ENCODE peak calls at places on chromosome 14, in six cellular contexts. One of them, this sample, is unnamed.

GRCh38 chr14:64503434-64504309 is at the start of gene ZBTB25:
- DNase-seq in stomach: peak
- DNase-seq in upper lobe of left lung: peak
- DNase-seq in IMR-90: peak
- DNase-seq in esophagus squamous epithelium: peak
- DNase-seq in A549: peak
- DNase-seq in this sample: peak

GRCh38 chr14:71908141-71908540 is 24.1 kb upstream of the RGS6 start:
- DNase-seq in stomach: no peak
- DNase-seq in esophagus squamous epithelium: no peak
- DNase-seq in IMR-90: no peak
- DNase-seq in upper lobe of left lung: no peak
- DNase-seq in A549: no peak
- DNase-seq in this sample: no peak

GRCh38 chr14:40119765-40120164 is 687.5 kb upstream of the FBXO33 start:
- DNase-seq in A549: no peak
- DNase-seq in stomach: no peak
- DNase-seq in upper lobe of left lung: no peak
- DNase-seq in esophagus squamous epithelium: no peak
- DNase-seq in IMR-90: no peak
- DNase-seq in this sample: no peak

GRCh38 chr14:74405663-74406062 is 20.3 kb downstream of the SYNDIG1L start:
- DNase-seq in stomach: no peak
- DNase-seq in esophagus squamous epithelium: no peak
- DNase-seq in IMR-90: no peak
- DNase-seq in A549: no peak
- DNase-seq in upper lobe of left lung: no peak
- DNase-seq in this sample: no peak

GRCh38 chr14:71733210-71733883 is 198.9 kb upstream of the RGS6 start:
- DNase-seq in IMR-90: peak
- DNase-seq in A549: no peak
- DNase-seq in esophagus squamous epithelium: no peak
- DNase-seq in upper lobe of left lung: no peak
- DNase-seq in stomach: no peak
- DNase-seq in this sample: no peak

GRCh38 chr14:71388862-71389261 is 481.6 kb downstream of the PCNX1 start:
- DNase-seq in IMR-90: no peak
- DNase-seq in A549: no peak
- DNase-seq in esophagus squamous epithelium: no peak
- DNase-seq in upper lobe of left lung: no peak
- DNase-seq in stomach: no peak
- DNase-seq in this sample: no peak

GRCh38 chr14:63770187-63770807 is 42.4 kb upstream of the SGPP1 start:
- DNase-seq in stomach: peak
- DNase-seq in upper lobe of left lung: peak
- DNase-seq in IMR-90: peak
- DNase-seq in esophagus squamous epithelium: no peak
- DNase-seq in A549: no peak
- DNase-seq in this sample: peak

GRCh38 chr14:105098316-105098715 is 33.1 kb upstream of the GPR132 start:
- DNase-seq in esophagus squamous epithelium: no peak
- DNase-seq in stomach: no peak
- DNase-seq in A549: no peak
- DNase-seq in upper lobe of left lung: no peak
- DNase-seq in IMR-90: no peak
- DNase-seq in this sample: no peak

GRCh38 chr14:56172074-56172473 is 53.9 kb downstream of the PELI2 start:
- DNase-seq in A549: no peak
- DNase-seq in esophagus squamous epithelium: no peak
- DNase-seq in IMR-90: no peak
- DNase-seq in upper lobe of left lung: no peak
- DNase-seq in stomach: no peak
- DNase-seq in this sample: no peak

GRCh38 chr14:24082411-24083080 is 11.2 kb downstream of the CPNE6 start:
- DNase-seq in esophagus squamous epithelium: no peak
- DNase-seq in IMR-90: no peak
- DNase-seq in A549: no peak
- DNase-seq in stomach: no peak
- DNase-seq in upper lobe of left lung: no peak
- DNase-seq in this sample: no peak

GRCh38 chr14:24080142-24080530 is 8.8 kb downstream of the CPNE6 start:
- DNase-seq in IMR-90: no peak
- DNase-seq in esophagus squamous epithelium: no peak
- DNase-seq in upper lobe of left lung: no peak
- DNase-seq in A549: no peak
- DNase-seq in stomach: no peak
- DNase-seq in this sample: no peak

GRCh38 chr14:24079521-24080141 is 8.3 kb downstream of the CPNE6 start:
- DNase-seq in IMR-90: no peak
- DNase-seq in stomach: no peak
- DNase-seq in A549: no peak
- DNase-seq in esophagus squamous epithelium: no peak
- DNase-seq in upper lobe of left lung: no peak
- DNase-seq in this sample: no peak

GRCh38 chr14:24081739-24082204 is 10.4 kb downstream of the CPNE6 start:
- DNase-seq in upper lobe of left lung: no peak
- DNase-seq in A549: no peak
- DNase-seq in stomach: no peak
- DNase-seq in IMR-90: no peak
- DNase-seq in esophagus squamous epithelium: no peak
- DNase-seq in this sample: no peak

DNA sequence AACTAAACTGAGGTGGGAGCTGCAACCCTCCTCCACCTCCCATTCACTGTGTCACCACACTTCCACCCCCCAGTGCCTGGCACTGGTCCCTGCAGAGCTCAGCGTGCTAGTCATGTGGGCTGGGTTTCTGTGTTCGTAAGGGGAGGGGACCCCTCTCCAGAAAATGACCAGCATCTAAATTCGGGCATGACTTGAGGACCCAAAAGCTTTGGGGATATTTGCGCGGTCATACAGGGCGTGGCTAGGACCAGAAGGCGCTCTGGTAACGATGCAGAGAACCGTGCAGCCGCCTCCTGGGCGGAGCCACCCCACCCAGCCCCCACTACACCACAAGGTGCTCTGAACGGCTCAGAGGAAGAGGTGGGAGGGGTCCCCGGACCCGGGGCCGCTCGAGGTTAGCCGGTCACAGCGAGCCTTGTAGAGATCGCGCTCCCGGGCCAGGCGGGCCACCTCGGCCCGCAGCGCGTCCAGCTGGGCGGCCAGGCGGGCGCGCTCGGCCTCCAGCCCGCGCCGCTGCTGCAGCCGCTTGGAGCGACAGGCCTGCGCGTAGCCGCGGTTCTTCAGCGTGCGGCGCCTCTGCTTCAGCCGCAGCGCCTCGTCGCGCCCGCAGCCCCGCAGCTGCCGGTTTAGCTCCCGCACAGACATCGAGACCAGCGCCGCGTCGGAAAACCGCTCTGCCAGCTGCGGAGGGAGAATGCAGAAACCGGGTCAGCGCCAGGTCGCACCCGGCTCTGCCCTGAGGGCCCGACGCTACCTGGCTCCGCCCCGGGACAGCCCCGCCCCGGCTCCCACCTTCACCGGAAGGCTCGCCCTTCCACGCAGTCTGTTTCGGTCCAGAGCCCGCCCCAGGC is 9.8 kb downstream of the CPNE6 start:
- DNase-seq in IMR-90: no peak
- DNase-seq in stomach: peak
- DNase-seq in A549: peak
- DNase-seq in upper lobe of left lung: peak
- DNase-seq in esophagus squamous epithelium: peak
- DNase-seq in this sample: peak
- TF ChIP-seq POLR2A in IMR-90: no peak
- TF ChIP-seq POLR2A in stomach: no peak
- TF ChIP-seq POLR2A in A549: peak
- TF ChIP-seq POLR2A in upper lobe of left lung: peak
- TF ChIP-seq POLR2A in esophagus squamous epithelium: no peak
- TF ChIP-seq POLR2A in this sample: no peak

DNA sequence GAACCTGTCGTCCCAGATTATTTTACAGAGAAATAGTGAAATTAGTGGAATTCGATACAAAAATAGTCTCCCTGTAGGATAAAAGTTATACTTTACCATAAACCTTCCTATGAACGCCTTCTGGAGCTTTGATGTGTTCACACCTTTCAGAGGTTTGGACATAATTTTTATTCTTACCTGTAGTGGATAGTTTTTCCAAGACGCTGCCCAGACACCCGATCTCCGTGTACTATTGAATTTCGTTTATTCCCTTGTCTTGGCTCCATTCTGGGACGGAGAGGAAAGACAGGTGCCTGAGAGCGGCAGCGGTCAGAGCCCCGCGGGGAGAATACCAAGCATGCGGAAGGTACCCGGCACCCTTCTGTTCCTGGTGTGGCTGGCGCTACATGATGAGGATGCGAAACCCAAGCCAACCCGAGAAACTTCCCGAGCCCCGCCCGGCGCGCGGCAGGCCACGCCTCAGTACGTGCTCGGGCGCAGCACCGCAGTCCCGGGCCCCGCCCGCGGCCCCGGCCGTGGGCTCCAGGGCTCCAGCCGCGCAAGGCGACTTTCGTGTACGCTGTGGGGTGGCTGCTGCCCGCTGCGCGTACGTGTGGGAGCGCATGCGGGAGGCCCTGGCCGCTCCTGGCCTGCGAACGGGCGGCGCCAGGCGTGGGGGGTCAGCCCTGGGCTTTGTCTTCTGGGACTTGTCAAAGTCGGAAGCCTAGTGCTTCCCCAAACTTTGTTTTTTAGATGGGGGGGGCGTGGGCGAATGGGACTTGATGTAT is 11.3 kb upstream of the SNAPC1 start:
- DNase-seq in stomach: peak
- DNase-seq in upper lobe of left lung: peak
- DNase-seq in esophagus squamous epithelium: peak
- DNase-seq in IMR-90: peak
- DNase-seq in A549: peak
- DNase-seq in this sample: peak
- TF ChIP-seq POLR2A in stomach: no peak
- TF ChIP-seq POLR2A in upper lobe of left lung: peak
- TF ChIP-seq POLR2A in esophagus squamous epithelium: no peak
- TF ChIP-seq POLR2A in IMR-90: no peak
- TF ChIP-seq POLR2A in A549: peak
- TF ChIP-seq POLR2A in this sample: peak

GRCh38 chr14:29348504-29348903 is 579.1 kb downstream of the PRKD1 start:
- DNase-seq in stomach: no peak
- DNase-seq in esophagus squamous epithelium: no peak
- DNase-seq in upper lobe of left lung: no peak
- DNase-seq in A549: no peak
- DNase-seq in IMR-90: peak
- DNase-seq in this sample: no peak
- TF ChIP-seq POLR2A in stomach: no peak
- TF ChIP-seq POLR2A in esophagus squamous epithelium: no peak
- TF ChIP-seq POLR2A in upper lobe of left lung: no peak
- TF ChIP-seq POLR2A in A549: no peak
- TF ChIP-seq POLR2A in IMR-90: no peak
- TF ChIP-seq POLR2A in this sample: no peak

GRCh38 chr14:99958380-99958779 is 106.8 kb upstream of the EVL start:
- DNase-seq in A549: no peak
- DNase-seq in stomach: no peak
- DNase-seq in esophagus squamous epithelium: no peak
- DNase-seq in IMR-90: no peak
- DNase-seq in upper lobe of left lung: no peak
- DNase-seq in this sample: no peak
- TF ChIP-seq POLR2A in A549: no peak
- TF ChIP-seq POLR2A in stomach: no peak
- TF ChIP-seq POLR2A in esophagus squamous epithelium: no peak
- TF ChIP-seq POLR2A in IMR-90: no peak
- TF ChIP-seq POLR2A in upper lobe of left lung: no peak
- TF ChIP-seq POLR2A in this sample: no peak

GRCh38 chr14:77032854-77033621 is 4.5 kb upstream of the IRF2BPL start:
- DNase-seq in upper lobe of left lung: peak
- DNase-seq in stomach: peak
- DNase-seq in esophagus squamous epithelium: peak
- DNase-seq in A549: peak
- DNase-seq in IMR-90: peak
- DNase-seq in this sample: peak
- TF ChIP-seq POLR2A in upper lobe of left lung: peak
- TF ChIP-seq POLR2A in stomach: no peak
- TF ChIP-seq POLR2A in esophagus squamous epithelium: no peak
- TF ChIP-seq POLR2A in A549: peak
- TF ChIP-seq POLR2A in IMR-90: peak
- TF ChIP-seq POLR2A in this sample: no peak

GRCh38 chr14:49999216-49999761 is 106.4 kb downstream of the ARF6 start:
- DNase-seq in esophagus squamous epithelium: peak
- DNase-seq in IMR-90: peak
- DNase-seq in stomach: peak
- DNase-seq in A549: peak
- DNase-seq in upper lobe of left lung: peak
- DNase-seq in this sample: peak
- TF ChIP-seq POLR2A in esophagus squamous epithelium: no peak
- TF ChIP-seq POLR2A in IMR-90: peak
- TF ChIP-seq POLR2A in stomach: no peak
- TF ChIP-seq POLR2A in A549: no peak
- TF ChIP-seq POLR2A in upper lobe of left lung: peak
- TF ChIP-seq POLR2A in this sample: peak

GRCh38 chr14:103715052-103716000 is at the start of the genes XRCC3 and ZFYVE21:
- DNase-seq in stomach: peak
- DNase-seq in IMR-90: peak
- DNase-seq in upper lobe of left lung: peak
- DNase-seq in A549: peak
- DNase-seq in esophagus squamous epithelium: peak
- DNase-seq in this sample: peak
- TF ChIP-seq POLR2A in stomach: no peak
- TF ChIP-seq POLR2A in IMR-90: peak
- TF ChIP-seq POLR2A in upper lobe of left lung: peak
- TF ChIP-seq POLR2A in A549: peak
- TF ChIP-seq POLR2A in esophagus squamous epithelium: peak
- TF ChIP-seq POLR2A in this sample: peak